ENCODE peak calls at places on chromosomes 4 and X, in eight cellular contexts. J, C, B, F, O, W, R and T are unnamed samples.

GRCh38 chrX:22922961-22923360 is 76.8 kb upstream of the DDX53 start:
- DNase-seq in F (no peak), W (no peak), C (no peak), J (no peak), R (peak), B (peak), O (no peak), T (no peak)

GRCh38 chrX:125003746-125004446 is 315.8 kb upstream of the TEX13C start:
- DNase-seq in F (no peak), O (no peak), R (no peak), W (no peak), B (no peak), J (no peak), C (no peak), T (no peak)

GRCh38 chr4:140085924-140086323 is 68.1 kb downstream of the MAML3 start:
- DNase-seq in J (no peak), R (no peak), B (no peak), C (no peak), F (no peak), W (no peak), O (no peak), T (no peak)

GRCh38 chr4:1192493-1193205 is 20.3 kb upstream of the SPON2 start:
- DNase-seq in O (no peak), F (no peak), J (no peak), W (peak), R (no peak), C (no peak), B (peak), T (peak)

GRCh38 chr4:43362875-43363636 is 470.5 kb downstream of the GRXCR1 start:
- DNase-seq in R (no peak), C (no peak), B (no peak), W (no peak), O (no peak), J (no peak), F (no peak), T (no peak)

GRCh38 chrX:126237524-126237923 is 71.4 kb upstream of the DCAF12L2 start:
- DNase-seq in W (peak), J (no peak), O (no peak), B (no peak), C (no peak), R (no peak), F (no peak), T (no peak)

GRCh38 chrX:47243351-47243750 is 10.5 kb downstream of the USP11 start:
- DNase-seq in O (no peak), R (no peak), C (no peak), F (no peak), B (no peak), J (no peak), W (no peak), T (no peak)

GRCh38 chrX:23783569-23784486 is 855 bp downstream of the SAT1 start:
- DNase-seq in O (no peak), C (peak), B (peak), F (no peak), R (peak), W (no peak), J (no peak), T (no peak)

GRCh38 chr4:180947421-180947820 is 1295.8 kb upstream of the TENM3 start:
- DNase-seq in F (no peak), C (no peak), B (no peak), W (no peak), R (no peak), J (no peak), O (no peak), T (no peak)

GRCh38 chr4:55880652-55881280 is 27.3 kb downstream of the EXOC1 start:
- DNase-seq in C (no peak), F (no peak), R (no peak), J (no peak), B (no peak), O (no peak), W (no peak), T (no peak)

GRCh38 chr4:13548059-13548983 is 4.0 kb upstream of the NKX3-2 start:
- DNase-seq in W (no peak), R (no peak), F (no peak), B (no peak), C (no peak), O (no peak), J (no peak), T (no peak)

GRCh38 chrX:48966796-48967579 is 4.7 kb downstream of the KCND1 start:
- DNase-seq in F (no peak), B (peak), W (no peak), O (no peak), C (no peak), R (no peak), J (no peak), T (no peak)

GRCh38 chr4:154559141-154559841 is 3.5 kb upstream of the FGB start:
- DNase-seq in R (peak), J (no peak), W (no peak), B (peak), O (no peak), C (peak), F (no peak), T (peak)

GRCh38 chr4:5366421-5366820 is 315.1 kb downstream of the STK32B start:
- DNase-seq in C (no peak), R (peak), J (no peak), W (peak), B (peak), F (no peak), O (no peak), T (no peak)

GRCh38 chrX:20383487-20383886 is 116.8 kb upstream of the RPS6KA3 start:
- DNase-seq in W (no peak), J (no peak), F (no peak), C (peak), B (no peak), O (no peak), R (no peak), T (no peak)

GRCh38 chr4:128393111-128393704 is 105.6 kb upstream of the PGRMC2 start:
- DNase-seq in B (peak), C (no peak), R (no peak), J (no peak), W (no peak), F (no peak), O (no peak), T (no peak)

GRCh38 chr4:147799986-147800555 is 68.2 kb downstream of the ARHGAP10 start:
- DNase-seq in W (no peak), O (peak), B (peak), C (no peak), F (no peak), R (peak), J (peak), T (peak)

GRCh38 chrX:71541546-71542022 is 8.7 kb downstream of the OGT start:
- DNase-seq in J (no peak), C (no peak), W (no peak), B (peak), R (peak), F (no peak), O (no peak), T (no peak)

GRCh38 chrX:148580016-148580415 is 79.6 kb downstream of the AFF2 start:
- DNase-seq in B (no peak), J (no peak), C (no peak), O (no peak), R (no peak), F (no peak), W (no peak), T (no peak)

GRCh38 chrX:118257781-118258180 is 88.1 kb upstream of the WDR44 start:
- DNase-seq in J (no peak), B (no peak), F (no peak), O (no peak), C (no peak), W (no peak), R (no peak), T (no peak)

GRCh38 chrX:13692771-13693231 is 3.9 kb downstream of the RAB9A start:
- DNase-seq in R (no peak), J (no peak), F (no peak), W (no peak), C (no peak), B (no peak), O (no peak), T (no peak)

GRCh38 chr4:135515295-135515694 is 1313.7 kb upstream of the PABPC4L start:
- DNase-seq in O (no peak), R (no peak), C (no peak), B (peak), W (no peak), F (no peak), J (no peak), T (no peak)

GRCh38 chr4:173794662-173795061 is 264.6 kb upstream of the HAND2 start:
- DNase-seq in W (no peak), B (peak), J (no peak), C (no peak), F (no peak), O (no peak), R (peak), T (no peak)

GRCh38 chr4:18209448-18209847 is 187.9 kb upstream of the LCORL start:
- DNase-seq in F (no peak), C (no peak), W (no peak), J (no peak), R (no peak), O (no peak), B (no peak), T (no peak)

GRCh38 chrX:49999048-49999447 is 76.7 kb downstream of the CLCN5 start:
- DNase-seq in C (no peak), J (no peak), O (no peak), B (no peak), R (no peak), F (no peak), W (no peak), T (no peak)

GRCh38 chr4:101418466-101418865 is 71.1 kb upstream of the PPP3CA start:
- DNase-seq in C (no peak), F (no peak), W (no peak), R (no peak), J (no peak), B (no peak), O (no peak), T (no peak)

GRCh38 chrX:2320580-2321327 is 180.0 kb downstream of the DHRSX start:
- DNase-seq in J (no peak), B (peak), O (no peak), C (no peak), R (no peak), W (no peak), F (no peak), T (no peak)

GRCh38 chrX:123884809-123885408 is 25.1 kb downstream of the XIAP start:
- DNase-seq in C (peak), J (no peak), F (no peak), R (peak), B (peak), O (no peak), W (no peak), T (peak)

GRCh38 chrX:136246201-136246600 is 5.0 kb downstream of the MAP7D3 start:
- DNase-seq in O (no peak), W (no peak), R (no peak), C (no peak), B (no peak), F (no peak), J (no peak), T (no peak)

GRCh38 chr4:168832746-168833575 is 177.1 kb downstream of the CBR4 start:
- DNase-seq in O (no peak), F (peak), C (peak), J (no peak), W (peak), R (peak), B (no peak), T (no peak)

GRCh38 chr4:99382745-99383360 is 30.3 kb upstream of the ADH1C start:
- DNase-seq in B (peak), R (no peak), J (no peak), F (no peak), O (no peak), C (no peak), W (no peak), T (no peak)